ENCODE peak calls at places on chromosomes 12 and 14, in four cellular contexts. E is HEK293T, M is K562, T is GM12878. I is an unnamed sample.

GRCh38 chr14:74511966-74512365 is 18.4 kb downstream of the ISCA2 start:
- DNase-seq in E (no peak), M (no peak), T (no peak), I (no peak)

GRCh38 chr12:59736359-59736758 is 140.5 kb downstream of the SLC16A7 start:
- DNase-seq in E (no peak), M (no peak), T (no peak), I (no peak)

GRCh38 chr12:129467749-129468148 is 436.1 kb downstream of the TMEM132D start:
- DNase-seq in E (no peak), M (no peak), T (no peak), I (no peak)

GRCh38 chr12:112798019-112798760 is 6.6 kb downstream of the RPH3A start:
- DNase-seq in E (no peak), M (no peak), T (no peak), I (no peak)

GRCh38 chr14:94401083-94401482 is 12.7 kb upstream of the SERPINA1 start:
- DNase-seq in E (no peak), M (no peak), T (no peak), I (no peak)

GRCh38 chr12:45231515-45232145 is 15.7 kb downstream of the ANO6 start:
- DNase-seq in E (no peak), M (no peak), T (no peak), I (peak; percentile 65)

GRCh38 chr12:45670339-45671065 is 59.0 kb upstream of the ARID2 start:
- DNase-seq in E (no peak), M (no peak), T (peak; percentile 53), I (no peak)

GRCh38 chr12:45866299-45866698 is 124.1 kb downstream of the SCAF11 start:
- DNase-seq in E (no peak), M (no peak), T (no peak), I (no peak)

GRCh38 chr12:6854036-6854435 is 2.1 kb downstream of the USP5 start:
- DNase-seq in E (no peak), M (no peak), T (no peak), I (peak; percentile 78)

GRCh38 chr14:45811155-45811554 is 558.2 kb upstream of the MIS18BP1 start:
- DNase-seq in E (no peak), M (no peak), T (no peak), I (no peak)

GRCh38 chr12:112741106-112741505 is 50.4 kb upstream of the RPH3A start:
- DNase-seq in E (no peak), M (no peak), T (no peak), I (no peak)

GRCh38 chr12:44193281-44193680 is 357.4 kb downstream of the TMEM117 start:
- DNase-seq in E (no peak), M (no peak), T (peak; percentile 65), I (no peak)

GRCh38 chr14:52033131-52033642 is 35.7 kb downstream of the NID2 start:
- DNase-seq in E (no peak), M (no peak), T (no peak), I (no peak)

GRCh38 chr14:69077841-69078240 is 75.1 kb downstream of the DCAF5 start:
- DNase-seq in E (no peak), M (no peak), T (no peak), I (no peak)

GRCh38 chr14:65229431-65230286 is 127.3 kb upstream of the MAX start:
- DNase-seq in E (no peak), M (peak; percentile 33), T (no peak), I (peak; percentile 72)

GRCh38 chr14:30656190-30656632 is 34.1 kb downstream of the SCFD1 start:
- DNase-seq in E (peak; percentile 41), M (peak; percentile 37), T (peak; percentile 4), I (peak; percentile 68)

GRCh38 chr12:99444859-99445316 is 202.7 kb upstream of the GARIN6 start:
- DNase-seq in E (no peak), M (no peak), T (no peak), I (no peak)

DNA sequence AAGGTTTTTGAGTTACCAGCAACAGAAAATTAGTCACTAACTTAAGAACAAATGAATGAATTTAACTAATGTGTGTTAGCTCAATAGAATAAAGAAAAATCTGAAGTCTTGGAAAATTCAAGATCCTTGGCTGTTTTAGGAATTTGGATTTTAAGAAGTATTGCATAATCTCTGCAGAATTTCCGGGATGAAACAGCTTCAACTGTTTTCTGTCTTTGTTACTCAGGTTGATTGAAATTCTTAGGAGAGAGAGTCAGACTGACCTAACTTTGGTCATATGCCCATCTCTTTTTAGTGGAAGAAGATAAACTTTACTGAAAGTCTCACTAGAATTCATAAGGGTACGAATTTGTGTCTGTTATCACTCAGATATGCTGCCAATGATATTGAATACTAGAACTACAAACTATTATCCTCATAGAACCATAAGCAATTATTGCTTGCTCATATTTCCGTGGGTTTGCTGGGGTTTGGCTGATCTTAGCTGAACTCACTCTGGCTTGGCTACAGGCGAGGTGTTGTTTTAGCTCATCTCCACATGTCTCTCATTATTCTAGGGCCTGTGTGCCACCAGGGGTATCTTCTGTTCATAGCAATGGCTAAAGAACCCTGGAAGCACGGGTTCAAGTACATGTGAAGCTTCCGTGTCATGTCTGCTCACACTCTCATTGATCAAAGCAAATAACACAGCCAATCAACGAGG is 257.4 kb upstream of the NOVA1 start:
- DNase-seq in E (no peak), M (no peak), T (no peak), I (no peak)
- TF ChIP-seq FOXK2 in E (no peak), M (no peak), T (no peak), I (no peak)

GRCh38 chr12:20701106-20701505 is 6.0 kb downstream of the SLCO1C1 start:
- DNase-seq in E (no peak), M (no peak), T (no peak), I (no peak)
- TF ChIP-seq FOXK2 in E (no peak), M (no peak), T (no peak), I (no peak)

GRCh38 chr12:120742207-120742536 is 16.5 kb downstream of the ACADS start:
- DNase-seq in E (no peak), M (no peak), T (no peak), I (no peak)
- TF ChIP-seq FOXK2 in E (no peak), M (no peak), T (no peak), I (no peak)

GRCh38 chr12:127607146-127607725 is 659.7 kb upstream of the TMEM132C start:
- DNase-seq in E (no peak), M (no peak), T (no peak), I (no peak)

DNA sequence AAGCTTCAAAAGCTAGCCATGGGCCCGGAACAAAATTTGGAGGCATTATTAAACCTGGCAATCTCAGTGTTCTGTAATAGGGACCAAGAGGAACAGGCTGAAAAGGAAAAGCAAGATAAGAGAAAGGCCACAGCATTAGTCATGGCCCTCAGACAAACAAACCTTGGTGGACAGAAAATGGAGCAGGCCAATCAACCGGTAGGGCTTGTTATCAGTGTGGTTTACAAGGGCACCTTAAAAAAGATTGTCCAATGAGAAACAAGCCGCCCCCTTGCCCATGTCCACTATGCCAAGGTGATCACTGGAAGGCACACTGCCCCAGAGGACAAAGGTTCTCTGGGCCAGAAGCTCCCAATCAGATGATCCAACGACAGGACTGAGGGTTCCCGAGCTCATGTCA is 653.9 kb upstream of the TMEM132C start:
- DNase-seq in E (no peak), M (no peak), T (no peak), I (no peak)
- TF ChIP-seq FOXK2 in E (no peak), M (no peak), T (no peak), I (no peak)

GRCh38 chr12:71009414-71010142 is 89.0 kb upstream of the PTPRR start:
- DNase-seq in E (no peak), M (no peak), T (no peak), I (no peak)
- TF ChIP-seq FOXK2 in E (no peak), M (no peak), T (no peak), I (no peak)

GRCh38 chr12:22624573-22624907 is 431 bp upstream of the ETNK1 start:
- DNase-seq in E (no peak), M (no peak), T (no peak), I (no peak)
- TF ChIP-seq FOXK2 in E (no peak), M (no peak), T (no peak), I (no peak)

GRCh38 chr12:19945559-19946485 is 422.5 kb upstream of the PDE3A start:
- DNase-seq in E (no peak), M (no peak), T (no peak), I (no peak)

GRCh38 chr12:19951664-19952063 is 416.7 kb upstream of the PDE3A start:
- DNase-seq in E (no peak), M (no peak), T (no peak), I (no peak)

GRCh38 chr12:19941096-19941495 is 427.2 kb upstream of the PDE3A start:
- DNase-seq in E (no peak), M (no peak), T (no peak), I (no peak)

DNA sequence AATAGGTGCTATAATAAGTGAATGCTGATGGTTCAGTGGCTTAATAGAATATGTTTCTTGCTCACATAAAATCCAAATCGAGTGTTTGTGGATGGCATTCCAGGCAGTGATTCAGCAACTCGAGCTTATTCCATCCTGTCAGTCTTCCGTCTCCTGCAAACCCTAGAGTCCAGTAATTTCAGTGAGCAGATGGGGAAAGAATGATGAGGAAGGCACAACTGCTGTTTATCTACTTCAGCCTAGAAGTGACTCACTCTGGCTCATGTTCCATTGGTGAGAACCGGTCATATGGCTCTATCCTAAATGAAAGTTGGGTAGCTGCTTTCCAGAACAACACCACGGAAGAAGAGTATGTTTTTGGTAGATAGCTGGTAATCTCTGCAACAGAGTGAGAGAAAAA is 421.8 kb upstream of the PDE3A start:
- DNase-seq in E (no peak), M (no peak), T (no peak), I (no peak)
- TF ChIP-seq FOXK2 in E (no peak), M (no peak), T (no peak), I (no peak)

GRCh38 chr12:103930787-103931536 is 752 bp downstream of the HSP90B1 start:
- DNase-seq in E (peak; percentile 16), M (peak; percentile 50), T (no peak), I (peak; percentile 13)
- TF ChIP-seq FOXK2 in E (no peak), M (no peak), T (no peak), I (no peak)